ENCODE peak calls at places on chromosomes 3 and 15, in four cellular contexts. S, Z, K and T are unnamed samples.

GRCh38 chr15:91491131-91491950 is 362.2 kb upstream of the SLCO3A1 start:
- DNase-seq in S (no peak), Z (no peak), K (no peak), T (no peak)

GRCh38 chr15:90603893-90604292 is 74.2 kb downstream of the CRTC3 start:
- DNase-seq in Z (no peak), S (peak; percentile 41), K (no peak), T (no peak)

GRCh38 chr3:195580733-195581443 is 2.9 kb downstream of the APOD start:
- DNase-seq in S (no peak), Z (no peak), K (no peak), T (no peak)

GRCh38 chr15:81809543-81809942 is 236.3 kb downstream of the MEX3B start:
- DNase-seq in Z (no peak), K (no peak), S (no peak), T (no peak)

GRCh38 chr15:68578175-68578959 is 426 bp upstream of the CORO2B start:
- DNase-seq in K (peak; percentile 89), S (peak; percentile 45), Z (peak; percentile 66), T (peak; percentile 5)

GRCh38 chr3:185976100-185976499 is 38.3 kb upstream of the TRA2B start:
- DNase-seq in K (no peak), Z (no peak), S (no peak), T (no peak)

GRCh38 chr3:21830541-21830940 is 79.5 kb upstream of the ZNF385D start:
- DNase-seq in Z (no peak), S (no peak), K (no peak), T (no peak)

GRCh38 chr3:141920701-141921100 is 44.3 kb downstream of the ATP1B3 start:
- DNase-seq in K (no peak), Z (no peak), S (no peak), T (no peak)

GRCh38 chr3:195893516-195893915 is 14.8 kb downstream of the TNK2 start:
- DNase-seq in K (no peak), Z (no peak), S (no peak), T (no peak)

GRCh38 chr3:48919215-48920138 is 835 bp downstream of the ARIH2 start:
- DNase-seq in Z (peak; percentile 31), K (no peak), S (no peak), T (peak; percentile 69)

GRCh38 chr3:187281191-187281714 is 10.3 kb downstream of the MASP1 start:
- DNase-seq in Z (no peak), K (no peak), S (no peak), T (no peak)

GRCh38 chr15:78070049-78070698 is 7.3 kb downstream of the TBC1D2B start:
- DNase-seq in Z (no peak), S (no peak), K (no peak), T (no peak)

GRCh38 chr3:196837819-196838420 is 29.8 kb upstream of the SENP5 start:
- DNase-seq in S (peak; percentile 66), Z (peak; percentile 65), K (no peak), T (peak; percentile 67)

GRCh38 chr3:159732172-159733111 is 256.2 kb upstream of the IL12A start:
- DNase-seq in K (no peak), S (peak; percentile 34), Z (no peak), T (no peak)

GRCh38 chr3:158167737-158168469 is 58.0 kb downstream of the RSRC1 start:
- DNase-seq in K (no peak), Z (no peak), S (no peak), T (no peak)

GRCh38 chr3:84772841-84773240 is 185.9 kb upstream of the CADM2 start:
- DNase-seq in K (no peak), Z (no peak), S (no peak), T (no peak)

GRCh38 chr3:41881233-41881821 is 80.6 kb downstream of the ULK4 start:
- DNase-seq in K (no peak), S (no peak), Z (no peak), T (peak; percentile 41)

GRCh38 chr3:38153221-38153620 is 12.1 kb upstream of the OXSR1 start:
- DNase-seq in Z (no peak), K (no peak), S (no peak), T (no peak)

GRCh38 chr3:49471856-49472495 is 1.9 kb downstream of the DAG1 start:
- DNase-seq in K (no peak), S (no peak), Z (no peak), T (no peak)

GRCh38 chr3:16467368-16467767 is 46.1 kb downstream of the RFTN1 start:
- DNase-seq in S (no peak), Z (no peak), K (no peak), T (no peak)

GRCh38 chr15:48647963-48648362 is 2.5 kb upstream of the FBN1 start:
- DNase-seq in Z (no peak), S (no peak), K (no peak), T (no peak)

GRCh38 chr3:27756877-27757276 is 34.8 kb upstream of the EOMES start:
- DNase-seq in S (no peak), Z (no peak), K (no peak), T (no peak)

GRCh38 chr15:39579487-39580116 is 1.3 kb upstream of the THBS1 start:
- DNase-seq in S (peak; percentile 80), K (peak; percentile 93), Z (peak; percentile 67), T (no peak)

GRCh38 chr15:77659350-77660321 is 26.9 kb upstream of the LINGO1 start:
- DNase-seq in Z (no peak), K (no peak), S (no peak), T (no peak)

GRCh38 chr3:115692887-115693524 is 69.7 kb downstream of the GAP43 start:
- DNase-seq in S (peak; percentile 71), K (peak; percentile 66), Z (peak; percentile 72), T (peak; percentile 51)

GRCh38 chr15:90261811-90262210 is 3.7 kb upstream of the NGRN start:
- DNase-seq in Z (no peak), S (no peak), K (no peak), T (no peak)

GRCh38 chr3:122583770-122584169 is 6.3 kb downstream of the PARP15 start:
- DNase-seq in Z (no peak), K (no peak), S (no peak), T (no peak)

GRCh38 chr3:71360694-71361093 is 222.8 kb downstream of the FOXP1 start:
- DNase-seq in K (no peak), Z (no peak), S (no peak), T (peak; percentile 39)

GRCh38 chr3:8494332-8494731 is 7.3 kb upstream of the LMCD1 start:
- DNase-seq in S (no peak), Z (no peak), K (no peak), T (no peak)

GRCh38 chr3:58117561-58118305 is 93.0 kb downstream of the DNASE1L3 start:
- DNase-seq in K (peak; percentile 86), Z (peak; percentile 48), S (peak; percentile 71), T (no peak)

GRCh38 chr3:49998326-49998725 is 58.4 kb downstream of the RBM6 start:
- DNase-seq in Z (no peak), K (no peak), S (no peak), T (no peak)

GRCh38 chr3:37626722-37627565 is 234.7 kb upstream of the CTDSPL start:
- DNase-seq in S (no peak), Z (no peak), K (no peak), T (no peak)

GRCh38 chr3:128011140-128011539 is 41.1 kb upstream of the SEC61A1 start:
- DNase-seq in S (peak; percentile 84), K (no peak), Z (no peak), T (no peak)

GRCh38 chr15:27845535-27846369 is 253.4 kb downstream of the OCA2 start:
- DNase-seq in S (no peak), K (no peak), Z (no peak), T (no peak)

GRCh38 chr3:156668073-156668763 is 6.2 kb upstream of the TIPARP start:
- DNase-seq in K (no peak), Z (no peak), S (peak; percentile 54), T (no peak)

GRCh38 chr15:78810377-78811123 is 714 bp downstream of the ADAMTS7 start:
- DNase-seq in K (peak; percentile 87), S (peak; percentile 54), Z (no peak), T (peak; percentile 15)

GRCh38 chr15:91694131-91694828 is 159.2 kb upstream of the SLCO3A1 start:
- DNase-seq in S (no peak), K (no peak), Z (peak; percentile 63), T (no peak)

GRCh38 chr3:99699841-99700240 is 61.4 kb downstream of the COL8A1 start:
- DNase-seq in Z (no peak), S (no peak), K (no peak), T (no peak)

GRCh38 chr3:124438813-124439212 is 291.4 kb upstream of the UMPS start:
- DNase-seq in S (no peak), Z (no peak), K (no peak), T (no peak)

GRCh38 chr3:43913549-43913948 is 222.8 kb downstream of the ABHD5 start:
- DNase-seq in S (no peak), Z (no peak), K (no peak), T (no peak)

GRCh38 chr3:172561894-172562664 is 38.8 kb upstream of the TNFSF10 start:
- DNase-seq in S (no peak), Z (no peak), K (no peak), T (no peak)

GRCh38 chr3:172557515-172558220 is 34.4 kb upstream of the TNFSF10 start:
- DNase-seq in S (no peak), Z (peak; percentile 61), K (no peak), T (no peak)

GRCh38 chr3:172562881-172563835 is 39.9 kb upstream of the TNFSF10 start:
- DNase-seq in K (no peak), Z (peak; percentile 53), S (no peak), T (peak; percentile 17)

GRCh38 chr3:172559029-172559428 is 35.8 kb upstream of the TNFSF10 start:
- DNase-seq in Z (peak; percentile 59), K (no peak), S (no peak), T (no peak)

DNA sequence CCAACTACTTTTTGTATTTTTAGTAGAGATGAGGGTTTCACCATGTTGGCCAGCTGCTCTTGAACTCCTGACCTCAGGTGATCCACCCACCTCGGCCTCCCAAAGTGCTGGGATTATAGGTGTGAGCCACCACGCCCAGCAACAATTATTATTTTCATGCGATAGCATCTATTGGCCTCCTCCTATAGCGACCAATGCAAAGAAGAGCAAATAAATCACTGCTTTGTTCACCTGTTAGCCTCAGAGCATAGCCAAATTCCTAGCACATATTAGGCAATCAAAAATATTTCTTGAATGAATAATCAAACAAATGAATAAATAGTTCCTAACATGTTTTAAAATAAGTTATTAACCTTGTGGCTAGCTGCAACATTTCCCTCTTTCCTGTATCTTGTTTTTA is 36.8 kb upstream of the TNFSF10 start:
- DNase-seq in K (no peak), S (no peak), Z (no peak), T (no peak)
- H3K9me3 ChIP-seq in K (no peaks in the 10 kb centered on the region), S (no peaks in the 10 kb centered on the region), Z (no peaks in the 10 kb centered on the region), T (no peaks in the 10 kb centered on the region)

GRCh38 chr3:131004603-131005002 is 22.0 kb downstream of the ASTE1 start:
- DNase-seq in Z (no peak), S (no peak), K (no peak), T (no peak)
- H3K36me3 ChIP-seq in Z (peaks cover 50% of the 10 kb centered on the region), S (peaks cover 4% of the 10 kb centered on the region), K (peaks cover 6% of the 10 kb centered on the region), T (no peaks in the 10 kb centered on the region)

DNA sequence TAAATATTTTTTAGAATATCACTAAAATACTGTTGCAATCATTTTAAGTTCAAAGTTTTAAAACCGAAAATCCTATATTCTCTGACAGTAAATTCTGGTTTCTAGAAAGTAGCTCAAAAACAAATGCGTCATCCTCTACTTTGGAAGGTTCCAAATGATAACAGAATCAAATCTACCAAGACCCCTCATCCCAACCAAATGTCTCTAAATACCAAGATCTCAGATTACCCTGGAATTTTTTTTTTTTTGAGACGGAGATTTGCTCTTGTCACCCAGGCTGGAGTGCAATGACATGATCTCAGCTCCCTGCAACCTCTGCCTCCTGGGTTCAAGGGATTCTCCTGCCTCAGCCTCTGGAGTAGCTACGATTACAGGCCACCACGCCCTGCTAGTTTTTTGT is 16.8 kb downstream of the TBL1XR1 start:
- DNase-seq in Z (no peak), S (no peak), K (no peak), T (no peak)
- H3K4me1 ChIP-seq in Z (no peaks in the 10 kb centered on the region), S (peaks cover 15% of the 10 kb centered on the region), K (no peaks in the 10 kb centered on the region), T (peaks cover 78% of the 10 kb centered on the region)

GRCh38 chr3:155239960-155240359 is 53.5 kb downstream of the STRIT1 start:
- DNase-seq in K (peak; percentile 42), S (no peak), Z (no peak), T (no peak)
- H3K9me3 ChIP-seq in K (no peaks in the 10 kb centered on the region), S (no peaks in the 10 kb centered on the region), Z (no peaks in the 10 kb centered on the region), T (no peaks in the 10 kb centered on the region)